ENCODE peak calls at places on chromosomes 3 and 15, in five cellular contexts. V, J, S, K and T are unnamed samples.

GRCh38 chr3:11613319-11613718 is 30.4 kb downstream of the VGLL4 start:
- DNase-seq in J (no peak), K (no peak), S (no peak), V (no peak), T (no peak)

GRCh38 chr15:80173022-80173759 is 20.4 kb downstream of the FAH start:
- DNase-seq in V (peak; percentile 46), S (peak; percentile 50), J (no peak), K (peak; percentile 48), T (peak; percentile 41)

GRCh38 chr3:46564190-46565112 is 1.7 kb downstream of the LRRC2 start:
- DNase-seq in J (no peak), S (no peak), V (no peak), K (no peak), T (peak; percentile 34)

GRCh38 chr3:71392277-71392676 is 191.3 kb downstream of the FOXP1 start:
- DNase-seq in V (no peak), J (no peak), K (no peak), S (no peak), T (no peak)

GRCh38 chr3:71543371-71544016 is 40.0 kb downstream of the FOXP1 start:
- DNase-seq in K (no peak), J (no peak), V (no peak), S (no peak), T (no peak)

GRCh38 chr3:177523991-177524438 is 326.7 kb upstream of the TBL1XR1 start:
- DNase-seq in K (no peak), V (no peak), J (no peak), S (no peak), T (no peak)

GRCh38 chr3:185060655-185061054 is 92.2 kb downstream of the C3orf70 start:
- DNase-seq in K (no peak), S (no peak), J (no peak), V (no peak), T (no peak)

GRCh38 chr3:129060276-129061076 is at the start of gene GP9:
- DNase-seq in S (no peak), V (no peak), J (no peak), K (no peak), T (no peak)

GRCh38 chr15:70777156-70777926 is 14.0 kb upstream of the UACA start:
- DNase-seq in S (no peak), V (no peak), J (no peak), K (no peak), T (no peak)

GRCh38 chr3:195133462-195133861 is 137.5 kb downstream of the XXYLT1 start:
- DNase-seq in S (peak; percentile 37), J (no peak), V (no peak), K (peak; percentile 8), T (peak; percentile 55)

GRCh38 chr3:50028336-50028735 is 60.4 kb upstream of the RBM5 start:
- DNase-seq in J (peak; percentile 35), K (no peak), S (no peak), V (no peak), T (no peak)